ENCODE peak calls at places on chromosomes 16 and 17, in five cellular contexts. Z is prostate gland, X is HFF-Myc, H is heart left ventricle, L is body of pancreas. Q is an unnamed sample.

GRCh38 chr16:3592559-3592958 is 15.4 kb upstream of the NLRC3 start:
- DNase-seq in L (no peak), Z (no peak), X (no peak), H (no peak), Q (no peak)

GRCh38 chr16:15639061-15639568 is 3.8 kb downstream of the MARF1 start:
- DNase-seq in X (no peak), H (no peak), L (no peak), Z (no peak), Q (no peak)

GRCh38 chr17:70879389-70879788 is 710.1 kb downstream of the KCNJ2 start:
- DNase-seq in L (no peak), Z (no peak), H (no peak), X (no peak), Q (no peak)

GRCh38 chr16:83802135-83802534 is 5.6 kb upstream of the HSBP1 start:
- DNase-seq in Z (peak), X (peak), L (no peak), H (no peak), Q (no peak)

GRCh38 chr17:67272312-67273050 is 27.5 kb upstream of the HELZ start:
- DNase-seq in Z (no peak), X (no peak), H (no peak), L (no peak), Q (no peak)

GRCh38 chr17:57268176-57268575 is 11.9 kb downstream of the MSI2 start:
- DNase-seq in L (no peak), H (no peak), Z (no peak), X (no peak), Q (no peak)

GRCh38 chr16:71542377-71542776 is 16.2 kb downstream of the CHST4 start:
- DNase-seq in H (no peak), Z (no peak), X (no peak), L (peak), Q (no peak)

GRCh38 chr17:74089869-74090464 is 113.5 kb upstream of the RPL38 start:
- DNase-seq in X (no peak), H (no peak), Z (peak), L (peak), Q (no peak)

GRCh38 chr17:44902135-44902760 is 3.0 kb upstream of the EFTUD2 start:
- DNase-seq in L (no peak), H (no peak), X (no peak), Z (no peak), Q (no peak)

GRCh38 chr16:87463722-87464690 is 28.8 kb downstream of the ZCCHC14 start:
- DNase-seq in H (no peak), Z (no peak), L (peak), X (no peak), Q (no peak)

GRCh38 chr17:4895676-4896331 is 3.5 kb upstream of the C17orf107 start:
- DNase-seq in L (no peak), X (no peak), Z (no peak), H (peak), Q (no peak)

GRCh38 chr17:59706900-59707181 is 389 bp downstream of the PTRH2 start:
- DNase-seq in L (no peak), H (no peak), Z (no peak), X (no peak), Q (no peak)

GRCh38 chr17:61248399-61248798 is 151.2 kb upstream of the TBX2 start:
- DNase-seq in X (no peak), L (peak), H (no peak), Z (no peak), Q (no peak)

GRCh38 chr17:40059729-40060475 is 2.9 kb upstream of the THRA start:
- DNase-seq in Z (no peak), L (no peak), H (peak), X (no peak), Q (no peak)

GRCh38 chr17:52388941-52389340 is 230.4 kb upstream of the CA10 start:
- DNase-seq in L (no peak), Z (no peak), X (no peak), H (no peak), Q (no peak)

GRCh38 chr17:52384695-52385094 is 226.2 kb upstream of the CA10 start:
- DNase-seq in H (no peak), Z (no peak), L (no peak), X (no peak), Q (no peak)

GRCh38 chr17:52378860-52379259 is 220.3 kb upstream of the CA10 start:
- DNase-seq in Z (no peak), H (no peak), X (no peak), L (no peak), Q (no peak)

DNA sequence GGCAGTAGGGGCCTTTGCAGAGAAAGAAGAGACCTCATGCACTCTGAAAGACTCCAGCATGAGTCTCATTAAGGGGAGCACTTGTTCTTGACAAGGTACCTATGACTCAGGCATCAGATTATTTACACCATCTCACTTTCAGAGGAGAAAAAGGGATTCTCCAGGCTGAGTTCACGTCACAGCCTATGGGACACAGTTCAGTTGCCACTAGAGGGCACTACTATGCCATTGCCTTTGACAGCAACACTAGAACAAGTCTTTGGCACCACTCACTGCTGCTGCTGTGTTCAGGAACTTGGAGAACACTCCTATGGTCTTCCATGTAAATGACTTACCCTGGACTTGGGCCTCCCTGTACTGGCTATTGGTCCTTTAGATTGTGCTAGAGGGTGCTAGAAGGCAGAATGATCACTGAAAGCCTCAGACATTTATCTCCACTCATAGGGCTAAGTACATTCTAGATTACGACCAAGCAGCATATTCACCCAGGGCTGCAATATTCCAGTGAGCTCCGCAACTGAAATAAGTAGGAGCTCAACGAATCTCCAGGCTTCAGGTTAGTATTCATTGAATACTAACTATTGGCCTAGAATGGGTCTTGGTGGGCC is 225.1 kb upstream of the CA10 start:
- DNase-seq in H (no peak), X (peak), Z (peak), L (peak), Q (no peak)
- TF ChIP-seq CTCF in H (peak), X (peak), Z (peak), L (peak), Q (peak)

GRCh38 chr16:75208242-75208825 is 1.4 kb upstream of the CTRB2 start:
- DNase-seq in H (peak), X (no peak), L (no peak), Z (no peak), Q (no peak)

GRCh38 chr16:75208861-75209505 is 2.0 kb upstream of the CTRB2 start:
- DNase-seq in Z (no peak), L (peak), X (no peak), H (peak), Q (no peak)

GRCh38 chr16:75207831-75208230 is 870 bp upstream of the CTRB2 start:
- DNase-seq in X (no peak), Z (no peak), H (peak), L (no peak), Q (no peak)

GRCh38 chr16:75206749-75207451 is at the start of gene CTRB2:
- DNase-seq in H (peak), Z (no peak), L (peak), X (no peak), Q (no peak)

GRCh38 chr16:75209944-75210343 is 3.0 kb upstream of the CTRB2 start:
- DNase-seq in X (no peak), L (no peak), H (peak), Z (no peak), Q (no peak)
- H3K4me3 ChIP-seq in X (no peak), L (no peak), H (no peak), Z (no peak), Q (no peak)

GRCh38 chr17:46110219-46110618 is 83.0 kb downstream of the KANSL1 start:
- DNase-seq in Z (no peak), X (no peak), L (no peak), H (no peak), Q (no peak)
- TF ChIP-seq CTCF in Z (no peak), X (no peak), L (no peak), H (no peak), Q (no peak)

GRCh38 chr16:58629681-58630640 is at the start of gene CNOT1:
- DNase-seq in L (peak), Z (peak), H (peak), X (peak), Q (peak)

GRCh38 chr16:58634265-58634802 is 4.7 kb upstream of the CNOT1 start:
- DNase-seq in Z (no peak), L (no peak), X (no peak), H (no peak), Q (no peak)

GRCh38 chr16:58628845-58629680 is 563 bp downstream of the CNOT1 start:
- DNase-seq in L (peak), Z (peak), X (no peak), H (peak), Q (no peak)
- H3K4me3 ChIP-seq in L (peak), Z (peak), X (peak), H (peak), Q (peak)